ENCODE peak calls at places on chromosomes 3 and 15, in seven cellular contexts. B, J, Z, H, K, C and F are unnamed samples.

GRCh38 chr3:24318668-24319287 is 175.9 kb downstream of the THRB start:
- DNase-seq in B (peak), J (no peak), Z (no peak), H (peak), K (peak), C (no peak), F (no peak)

GRCh38 chr15:34084086-34084485 is 17.6 kb downstream of the EMC7 start:
- DNase-seq in B (no peak), J (no peak), Z (no peak), H (peak), K (peak), C (no peak), F (no peak)

GRCh38 chr15:63973212-63974009 is 72.9 kb downstream of the DAPK2 start:
- DNase-seq in B (peak), J (no peak), Z (no peak), H (peak), K (peak), C (peak), F (no peak)

GRCh38 chr3:36591959-36592358 is 172.4 kb downstream of the DCLK3 start:
- DNase-seq in B (peak), J (no peak), Z (no peak), H (peak), K (peak), C (no peak), F (no peak)

GRCh38 chr3:141367038-141367730 is 1.1 kb upstream of the ZBTB38 start:
- DNase-seq in B (peak), J (peak), Z (no peak), H (peak), K (peak), C (no peak), F (no peak)

GRCh38 chr15:62745621-62746180 is 296.8 kb upstream of the TPM1 start:
- DNase-seq in B (no peak), J (no peak), Z (no peak), H (no peak), K (no peak), C (no peak), F (no peak)

GRCh38 chr15:74367296-74367854 is at the start of gene CYP11A1:
- DNase-seq in B (no peak), J (no peak), Z (no peak), H (no peak), K (no peak), C (no peak), F (peak)

GRCh38 chr3:178705925-178706324 is 169.7 kb downstream of the KCNMB2 start:
- DNase-seq in B (peak), J (no peak), Z (no peak), H (peak), K (peak), C (no peak), F (no peak)

GRCh38 chr3:103644450-103644849 is 1209.6 kb downstream of the ZPLD1 start:
- DNase-seq in B (no peak), J (no peak), Z (no peak), H (no peak), K (peak), C (no peak), F (no peak)

GRCh38 chr3:184031187-184031792 is at the start of gene HTR3D:
- DNase-seq in B (no peak), J (no peak), Z (no peak), H (no peak), K (no peak), C (no peak), F (no peak)

GRCh38 chr15:97084650-97085049 is 754.1 kb downstream of the NR2F2 start:
- DNase-seq in B (peak), J (no peak), Z (no peak), H (no peak), K (peak), C (no peak), F (no peak)

GRCh38 chr3:156547637-156548036 is 7.3 kb downstream of the SSR3 start:
- DNase-seq in B (peak), J (no peak), Z (no peak), H (no peak), K (peak), C (no peak), F (no peak)

GRCh38 chr3:154981201-154981600 is 98.9 kb upstream of the MME start:
- DNase-seq in B (no peak), J (no peak), Z (no peak), H (peak), K (no peak), C (no peak), F (no peak)

GRCh38 chr15:74302821-74303359 is 64.6 kb downstream of the CYP11A1 start:
- DNase-seq in B (peak), J (peak), Z (peak), H (peak), K (peak), C (peak), F (peak)

GRCh38 chr15:75809986-75810750 is 33.1 kb upstream of the UBE2Q2 start:
- DNase-seq in B (peak), J (no peak), Z (peak), H (peak), K (peak), C (peak), F (peak)
- TF ChIP-seq CTCF in B (peak), J (peak), Z (peak), H (peak), K (peak), C (peak), F (peak)

GRCh38 chr3:124246949-124247348 is 255.0 kb upstream of the ROPN1 start:
- DNase-seq in B (peak), J (no peak), Z (peak), H (peak), K (no peak), C (no peak), F (peak)
- TF ChIP-seq CTCF in B (peak), J (peak), Z (peak), H (peak), K (peak), C (peak), F (peak)

DNA sequence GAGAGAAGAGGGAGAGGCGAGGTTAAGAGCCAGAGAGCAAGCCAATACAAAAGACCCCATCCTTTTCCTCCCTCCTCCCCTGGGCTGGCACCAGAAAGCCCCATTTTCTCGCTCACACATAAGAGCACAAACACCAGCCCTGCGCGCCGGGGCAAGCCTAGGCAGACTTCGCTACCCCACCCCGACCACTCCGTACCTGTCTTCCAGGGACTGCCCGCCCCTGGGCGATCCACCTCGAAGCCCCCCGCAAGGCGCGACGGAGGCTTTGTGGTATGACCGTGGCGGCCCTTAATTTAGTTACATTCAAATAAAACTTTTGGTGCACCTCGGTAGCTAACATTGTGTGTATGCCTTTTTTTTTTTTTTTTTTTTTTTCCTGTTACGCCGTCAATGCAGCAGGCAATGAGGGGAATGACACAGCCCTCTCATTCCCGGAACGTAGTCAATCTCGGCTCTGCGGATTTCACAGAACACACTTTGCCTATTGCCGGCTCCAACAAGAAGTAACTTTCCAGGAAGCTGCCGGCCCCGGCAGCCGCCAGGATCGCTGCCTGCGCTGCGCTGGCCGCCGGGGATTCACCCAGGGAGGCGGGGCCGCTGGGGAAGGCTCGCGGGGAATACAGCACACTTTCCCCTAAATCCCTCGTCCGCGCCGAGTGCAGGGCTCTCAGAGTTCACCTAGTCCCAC is 7.7 kb downstream of the BCL6 start:
- DNase-seq in B (peak), J (peak), Z (no peak), H (peak), K (peak), C (peak), F (no peak)
- TF ChIP-seq CTCF in B (no peak), J (peak), Z (no peak), H (no peak), K (no peak), C (peak), F (no peak)

GRCh38 chr3:142976621-142977398 is 13.3 kb upstream of the PAQR9 start:
- DNase-seq in B (peak), J (peak), Z (no peak), H (peak), K (peak), C (no peak), F (no peak)

GRCh38 chr3:142972092-142972753 is 8.7 kb upstream of the PAQR9 start:
- DNase-seq in B (no peak), J (no peak), Z (no peak), H (no peak), K (no peak), C (no peak), F (no peak)

GRCh38 chr3:142973217-142974009 is 9.9 kb upstream of the PAQR9 start:
- DNase-seq in B (no peak), J (peak), Z (no peak), H (no peak), K (no peak), C (no peak), F (no peak)

GRCh38 chr3:142977399-142977728 is 13.9 kb upstream of the PAQR9 start:
- DNase-seq in B (no peak), J (no peak), Z (no peak), H (peak), K (no peak), C (no peak), F (no peak)

DNA sequence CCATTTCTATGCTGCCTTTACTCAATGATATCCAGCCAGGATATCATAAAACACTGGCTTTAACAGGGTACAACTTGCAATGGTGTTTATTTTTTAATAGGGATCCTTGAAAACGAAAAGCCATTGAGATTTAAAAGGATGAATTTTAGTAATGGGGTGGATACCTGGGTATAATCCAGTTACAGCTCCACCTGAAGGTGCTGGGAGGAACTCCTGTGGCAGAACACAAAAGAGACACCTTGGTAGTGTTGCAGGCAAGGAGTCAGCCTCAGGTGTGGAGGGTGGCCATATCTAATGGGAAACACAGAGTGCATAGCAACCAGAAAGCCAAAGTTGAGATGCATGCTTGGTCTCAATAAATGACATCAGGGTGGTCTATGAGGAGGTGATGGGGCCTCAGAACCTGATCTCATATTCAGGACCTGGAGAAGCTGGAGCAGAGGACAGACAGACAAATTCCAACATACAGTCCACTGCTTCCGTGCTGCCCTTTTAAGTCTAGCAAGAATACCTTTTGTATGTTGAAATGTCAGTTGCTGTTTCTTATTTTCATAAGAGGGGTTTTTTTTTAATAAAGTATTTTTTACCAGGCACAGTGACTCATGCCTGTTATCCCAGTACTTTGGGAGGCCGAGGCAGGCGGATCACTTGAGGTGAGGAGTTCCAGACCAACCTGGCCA is 12.0 kb upstream of the PAQR9 start:
- DNase-seq in B (no peak), J (no peak), Z (no peak), H (no peak), K (no peak), C (peak), F (no peak)
- TF ChIP-seq CTCF in B (no peak), J (no peak), Z (no peak), H (no peak), K (no peak), C (peak), F (no peak)

DNA sequence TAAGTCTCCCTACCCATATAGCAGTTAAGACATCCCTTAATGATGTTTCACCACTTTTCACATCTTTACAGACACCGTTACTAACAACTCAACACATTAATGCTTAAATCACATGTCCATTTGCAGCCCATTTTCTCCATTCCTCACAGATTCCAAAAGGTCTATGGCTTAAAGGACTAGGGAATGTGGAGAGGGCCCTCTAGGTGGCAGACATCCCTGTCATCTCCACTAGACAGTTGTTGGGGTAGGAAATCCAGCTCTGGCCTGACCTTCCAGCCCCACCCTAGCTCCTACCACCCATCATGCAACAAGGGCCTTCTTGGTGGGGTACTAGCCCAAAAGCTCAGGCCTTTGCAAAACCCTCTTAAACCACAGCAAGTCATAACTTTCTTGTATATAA is 25.2 kb downstream of the CPEB1 start:
- DNase-seq in B (no peak), J (no peak), Z (no peak), H (no peak), K (no peak), C (peak), F (no peak)
- TF ChIP-seq CTCF in B (peak), J (no peak), Z (no peak), H (no peak), K (peak), C (peak), F (no peak)

GRCh38 chr3:79178471-79178870 is 589.3 kb downstream of the ROBO1 start:
- DNase-seq in B (no peak), J (no peak), Z (no peak), H (no peak), K (no peak), C (no peak), F (no peak)

GRCh38 chr3:79187441-79187840 is 580.4 kb downstream of the ROBO1 start:
- DNase-seq in B (no peak), J (no peak), Z (no peak), H (no peak), K (no peak), C (no peak), F (no peak)

GRCh38 chr3:79183496-79183895 is 584.3 kb downstream of the ROBO1 start:
- DNase-seq in B (no peak), J (no peak), Z (no peak), H (no peak), K (no peak), C (no peak), F (no peak)

DNA sequence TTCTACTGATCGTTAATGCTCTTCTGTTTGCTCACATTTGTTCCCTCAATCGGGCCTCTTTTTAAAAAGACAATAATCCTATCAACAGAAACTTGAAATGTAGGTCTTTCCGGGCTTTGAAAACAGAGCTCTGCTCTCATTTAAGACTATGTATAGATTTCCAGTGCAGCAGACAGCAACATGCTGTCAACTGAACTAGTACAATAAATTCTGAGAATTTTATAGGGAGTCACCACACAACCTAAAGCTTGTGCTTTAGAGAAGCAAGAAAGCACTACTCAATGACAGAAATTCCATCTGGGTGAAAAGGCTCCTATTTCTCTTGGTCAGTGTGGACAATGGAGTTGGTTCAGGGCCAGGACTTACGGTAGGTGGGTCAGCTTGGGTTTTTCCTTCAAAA is 583.6 kb downstream of the ROBO1 start:
- DNase-seq in B (no peak), J (no peak), Z (no peak), H (no peak), K (no peak), C (no peak), F (no peak)
- TF ChIP-seq CTCF in B (no peak), J (no peak), Z (no peak), H (no peak), K (no peak), C (no peak), F (no peak)

GRCh38 chr15:31200735-31201151 is 99.2 kb upstream of the TRPM1 start:
- DNase-seq in B (peak), J (peak), Z (peak), H (peak), K (peak), C (peak), F (no peak)
- TF ChIP-seq CTCF in B (peak), J (peak), Z (no peak), H (peak), K (peak), C (peak), F (peak)

GRCh38 chr15:83066761-83067637 is at the start of gene BTBD1:
- DNase-seq in B (peak), J (peak), Z (peak), H (peak), K (peak), C (peak), F (peak)
- TF ChIP-seq CTCF in B (peak), J (peak), Z (no peak), H (no peak), K (peak), C (peak), F (no peak)

GRCh38 chr3:124834723-124835718 is 52.1 kb downstream of the ITGB5 start:
- DNase-seq in B (peak), J (peak), Z (peak), H (peak), K (peak), C (peak), F (peak)
- TF ChIP-seq CTCF in B (no peak), J (no peak), Z (no peak), H (no peak), K (no peak), C (no peak), F (peak)

GRCh38 chr3:43159496-43160255 is 53.8 kb upstream of the POMGNT2 start:
- DNase-seq in B (no peak), J (no peak), Z (no peak), H (no peak), K (no peak), C (no peak), F (no peak)

GRCh38 chr3:43162573-43163084 is 56.8 kb upstream of the POMGNT2 start:
- DNase-seq in B (no peak), J (no peak), Z (no peak), H (no peak), K (no peak), C (peak), F (no peak)

GRCh38 chr3:43160664-43161063 is 54.8 kb upstream of the POMGNT2 start:
- DNase-seq in B (no peak), J (no peak), Z (no peak), H (no peak), K (no peak), C (no peak), F (no peak)

GRCh38 chr3:43163895-43164493 is 58.1 kb upstream of the POMGNT2 start:
- DNase-seq in B (no peak), J (no peak), Z (no peak), H (no peak), K (no peak), C (peak), F (no peak)

DNA sequence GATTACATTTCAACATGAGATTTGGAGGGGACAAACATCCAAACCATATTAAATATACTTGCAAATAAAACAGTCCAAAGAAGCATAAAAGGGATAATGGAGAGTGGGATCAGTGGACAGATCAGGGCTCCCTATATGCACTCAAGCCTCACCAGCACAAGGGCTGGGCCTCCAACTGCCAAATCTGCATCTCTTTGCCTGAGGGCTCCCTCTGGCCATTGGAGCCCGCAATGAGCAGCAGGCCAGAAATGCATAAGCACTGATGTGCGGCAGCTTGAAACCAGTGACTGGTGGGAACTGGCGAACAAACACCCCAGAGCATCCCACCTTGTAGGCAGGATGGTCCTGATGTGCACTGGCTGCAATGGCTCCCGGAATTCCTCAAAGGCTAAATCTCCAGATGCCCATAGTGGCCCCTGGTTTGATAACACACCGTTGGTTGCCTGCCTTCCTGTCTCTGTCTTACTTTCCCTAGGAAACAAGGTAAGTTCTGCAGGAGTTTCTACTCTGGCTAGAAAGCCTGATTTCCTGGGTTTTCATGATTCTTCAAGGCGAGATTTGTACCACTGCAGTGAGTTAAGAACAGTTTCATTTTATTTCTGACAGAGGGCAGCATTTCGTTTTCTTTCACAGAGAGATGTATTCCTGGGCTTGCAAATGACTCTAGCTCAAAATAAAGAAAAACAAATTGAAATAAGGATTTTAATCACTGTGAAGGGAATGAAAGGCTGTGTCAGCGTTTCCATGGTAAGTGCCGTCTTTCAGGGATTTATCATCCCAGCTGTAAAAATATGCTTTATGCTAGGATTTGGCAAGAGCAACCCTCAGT is 56.0 kb upstream of the POMGNT2 start:
- DNase-seq in B (peak), J (no peak), Z (no peak), H (peak), K (peak), C (peak), F (no peak)
- TF ChIP-seq CTCF in B (peak), J (peak), Z (no peak), H (peak), K (peak), C (peak), F (peak)